ENCODE peak calls at places on chromosomes 6 and 20, in ten cellular contexts. Y, L, Z, D, R, O, N, Q, V and G are unnamed samples.

GRCh38 chr6:169169375-169169774 is 84.3 kb downstream of the THBS2 start:
- DNase-seq in D (no peak), Q (no peak), V (no peak), R (no peak), N (peak), Y (peak), L (no peak), Z (no peak), O (no peak), G (no peak)

GRCh38 chr6:111750753-111751684 is 122.2 kb downstream of the FYN start:
- DNase-seq in Y (peak), N (no peak), Z (peak), L (no peak), R (no peak), Q (no peak), O (no peak), D (peak), V (no peak), G (no peak)

GRCh38 chr20:32549842-32550241 is 35.3 kb downstream of the NOL4L start:
- DNase-seq in Y (no peak), R (no peak), V (no peak), O (no peak), L (no peak), Q (no peak), Z (no peak), D (no peak), N (no peak), G (no peak)

GRCh38 chr6:39530201-39530759 is 194.9 kb downstream of the KIF6 start:
- DNase-seq in D (no peak), Z (peak), N (peak), Y (peak), Q (no peak), R (no peak), L (no peak), O (no peak), V (peak), G (no peak)

GRCh38 chr6:89932245-89932802 is 38.1 kb downstream of the GJA10 start:
- DNase-seq in V (no peak), O (no peak), R (no peak), Q (no peak), N (no peak), Z (no peak), D (no peak), Y (no peak), L (no peak), G (no peak)

GRCh38 chr6:64889144-64889543 is 817.9 kb downstream of the EYS start:
- DNase-seq in Z (no peak), O (no peak), V (no peak), Y (no peak), D (no peak), N (no peak), R (no peak), Q (no peak), L (no peak), G (no peak)

GRCh38 chr6:157244780-157245179 is 78.5 kb downstream of the TMEM242 start:
- DNase-seq in Y (no peak), O (no peak), N (no peak), D (no peak), Q (peak), Z (no peak), V (no peak), L (no peak), R (no peak), G (no peak)

GRCh38 chr20:37356387-37356786 is 10.4 kb downstream of the SRC start:
- DNase-seq in Q (no peak), Y (no peak), O (no peak), R (peak), L (peak), N (peak), V (no peak), Z (no peak), D (no peak), G (no peak)

GRCh38 chr6:71967436-71967835 is 81.1 kb downstream of the RIMS1 start:
- DNase-seq in L (no peak), D (no peak), Y (peak), R (no peak), N (peak), Q (no peak), O (no peak), V (no peak), Z (peak), G (no peak)

GRCh38 chr20:63829598-63829942 is 1.5 kb downstream of the ZBTB46 start:
- DNase-seq in O (no peak), R (no peak), D (peak), L (no peak), V (no peak), Q (no peak), Z (no peak), N (no peak), Y (no peak), G (no peak)

GRCh38 chr6:31186052-31186734 is 15.7 kb upstream of the POU5F1 start:
- DNase-seq in D (no peak), V (no peak), L (no peak), R (peak), N (peak), Q (no peak), Z (no peak), Y (no peak), O (no peak), G (no peak)

GRCh38 chr6:81265106-81265505 is 487.4 kb downstream of the TENT5A start:
- DNase-seq in Y (peak), Q (no peak), L (peak), O (no peak), N (no peak), D (no peak), Z (no peak), R (peak), V (no peak), G (no peak)

GRCh38 chr6:40542175-40542764 is 44.9 kb downstream of the LRFN2 start:
- DNase-seq in Z (no peak), Y (no peak), L (no peak), Q (peak), D (no peak), R (no peak), O (no peak), N (no peak), V (no peak), G (no peak)

GRCh38 chr6:129578315-129578714 is 131.7 kb downstream of the ARHGAP18 start:
- DNase-seq in R (no peak), L (no peak), D (no peak), O (no peak), Y (no peak), Q (no peak), N (no peak), Z (no peak), V (peak), G (no peak)

GRCh38 chr6:43627008-43627825 is 1.8 kb downstream of the GTPBP2 start:
- DNase-seq in Q (no peak), N (peak), L (peak), Z (no peak), R (peak), V (peak), D (peak), O (no peak), Y (peak), G (peak)

GRCh38 chr20:62382306-62383198 is 4.4 kb upstream of the RPS21 start:
- DNase-seq in D (peak), N (peak), R (peak), L (peak), Q (peak), O (peak), Z (peak), V (peak), Y (peak), G (peak)

GRCh38 chr6:18497006-18497405 is 109.9 kb downstream of the RNF144B start:
- DNase-seq in R (no peak), V (no peak), L (no peak), Z (no peak), O (no peak), N (no peak), Y (no peak), D (peak), Q (no peak), G (no peak)

DNA sequence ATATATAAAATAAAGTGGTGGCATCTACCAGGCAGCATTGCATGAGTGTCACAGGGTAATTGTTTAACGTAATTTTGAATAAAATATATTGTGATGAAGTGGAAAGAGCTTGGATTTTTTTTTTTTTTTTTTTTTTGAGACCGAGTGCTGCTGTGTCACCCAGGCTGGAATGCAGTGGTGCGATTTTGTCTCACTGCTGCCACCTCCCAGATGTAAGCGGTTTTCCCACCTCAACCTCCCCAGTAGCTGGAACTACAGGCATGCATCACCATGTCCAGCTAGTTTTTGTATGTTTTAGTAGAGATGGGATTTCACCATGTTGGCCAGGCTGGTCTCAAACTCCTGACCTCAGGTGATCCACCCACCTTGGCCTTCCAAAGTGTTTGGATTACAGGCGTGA is 81.1 kb upstream of the SMIM8 start:
- DNase-seq in D (no peak), Q (no peak), R (no peak), L (no peak), V (peak), Z (no peak), Y (no peak), N (no peak), O (no peak), G (no peak)
- TF ChIP-seq CTCF in D (no peak), Q (no peak), R (no peak), L (no peak), V (peak), Z (no peak), Y (no peak), N (no peak), O (no peak), G (no peak)

GRCh38 chr20:42955713-42956112 is 234.0 kb downstream of the PTPRT start:
- DNase-seq in O (no peak), D (no peak), Z (no peak), Q (no peak), V (no peak), R (no peak), Y (no peak), L (no peak), N (no peak), G (no peak)
- H3K4me3 ChIP-seq in O (no peak), D (no peak), Z (no peak), Q (no peak), V (no peak), R (no peak), Y (no peak), L (no peak), N (no peak), G (no peak)

GRCh38 chr6:137659871-137660270 is 165.7 kb upstream of the OLIG3 start:
- DNase-seq in Y (no peak), V (no peak), L (no peak), Q (no peak), Z (no peak), R (no peak), O (no peak), N (no peak), D (no peak), G (no peak)

GRCh38 chr6:137660296-137660731 is 166.1 kb upstream of the OLIG3 start:
- DNase-seq in Y (no peak), O (no peak), D (no peak), Z (no peak), N (no peak), R (no peak), V (no peak), Q (no peak), L (no peak), G (no peak)

GRCh38 chr6:137664183-137664582 is 170.0 kb upstream of the OLIG3 start:
- DNase-seq in O (no peak), Q (no peak), Z (no peak), Y (no peak), N (no peak), D (no peak), L (no peak), V (no peak), R (no peak), G (no peak)

GRCh38 chr6:137665342-137665741 is 171.1 kb upstream of the OLIG3 start:
- DNase-seq in L (no peak), V (no peak), Q (no peak), Y (no peak), Z (no peak), R (no peak), D (no peak), N (no peak), O (no peak), G (no peak)

GRCh38 chr6:137661601-137662000 is 167.4 kb upstream of the OLIG3 start:
- DNase-seq in D (peak), L (no peak), N (peak), V (peak), R (no peak), Z (no peak), Y (peak), O (no peak), Q (peak), G (no peak)
- TF ChIP-seq CTCF in D (peak), L (peak), N (peak), V (peak), R (peak), Z (peak), Y (peak), O (peak), Q (peak), G (peak)

GRCh38 chr6:136225496-136225895 is 24.6 kb downstream of the MTFR2 start:
- DNase-seq in V (no peak), R (no peak), Z (no peak), O (no peak), N (peak), L (no peak), Q (no peak), D (no peak), Y (peak), G (no peak)
- H3K4me3 ChIP-seq in V (no peak), R (no peak), Z (no peak), O (no peak), N (no peak), L (peak), Q (no peak), D (no peak), Y (no peak), G (no peak)

GRCh38 chr6:33860006-33860405 is 56.2 kb upstream of the MLN start:
- DNase-seq in Y (no peak), D (no peak), O (no peak), R (no peak), L (no peak), N (no peak), Q (peak), Z (no peak), V (no peak), G (no peak)

GRCh38 chr6:33857301-33858052 is 53.7 kb upstream of the MLN start:
- DNase-seq in L (no peak), O (no peak), Z (no peak), V (no peak), Q (no peak), Y (peak), D (no peak), R (no peak), N (no peak), G (no peak)

GRCh38 chr6:33858053-33858475 is 54.3 kb upstream of the MLN start:
- DNase-seq in O (no peak), L (no peak), Q (no peak), R (no peak), N (no peak), Z (no peak), V (no peak), Y (peak), D (no peak), G (no peak)

GRCh38 chr6:33860706-33861474 is 57.1 kb upstream of the MLN start:
- DNase-seq in Z (no peak), O (no peak), N (peak), V (no peak), R (no peak), D (peak), Y (peak), Q (peak), L (no peak), G (no peak)

GRCh38 chr6:33858804-33859203 is 55.0 kb upstream of the MLN start:
- DNase-seq in O (no peak), Y (no peak), Q (peak), L (no peak), D (no peak), R (no peak), V (no peak), N (no peak), Z (no peak), G (no peak)
- TF ChIP-seq CTCF in O (no peak), Y (no peak), Q (no peak), L (no peak), D (no peak), R (no peak), V (no peak), N (no peak), Z (no peak), G (no peak)